ENCODE peak calls at places on chromosomes 11 and 22, in four cellular contexts. One of them, this sample, is unnamed.

GRCh38 chr22:47561766-47562165 is 799.3 kb downstream of the TBC1D22A start:
- DNase-seq in astrocyte: no peak
- DNase-seq in coronary artery: no peak
- DNase-seq in H9: no peak
- DNase-seq in this sample: no peak

GRCh38 chr11:48018561-48019229 is 38.3 kb downstream of the PTPRJ start:
- DNase-seq in astrocyte: no peak
- DNase-seq in coronary artery: no peak
- DNase-seq in H9: peak
- DNase-seq in this sample: no peak

GRCh38 chr11:67071420-67072284 is 15.0 kb downstream of the RHOD start:
- DNase-seq in astrocyte: peak
- DNase-seq in coronary artery: no peak
- DNase-seq in H9: peak
- DNase-seq in this sample: no peak

GRCh38 chr22:25395915-25396314 is 168.6 kb upstream of the GRK3 start:
- DNase-seq in astrocyte: no peak
- DNase-seq in coronary artery: no peak
- DNase-seq in H9: no peak
- DNase-seq in this sample: no peak

GRCh38 chr22:43174941-43175531 is 11.9 kb downstream of the TTLL12 start:
- DNase-seq in astrocyte: no peak
- DNase-seq in coronary artery: no peak
- DNase-seq in H9: no peak
- DNase-seq in this sample: no peak

GRCh38 chr11:12893787-12894672 is 115.1 kb upstream of the RASSF10 start:
- DNase-seq in astrocyte: peak
- DNase-seq in coronary artery: no peak
- DNase-seq in H9: peak
- DNase-seq in this sample: peak

GRCh38 chr11:84215671-84216070 is 929.5 kb upstream of the CCDC90B start:
- DNase-seq in astrocyte: no peak
- DNase-seq in coronary artery: no peak
- DNase-seq in H9: no peak
- DNase-seq in this sample: no peak

GRCh38 chr11:15800121-15800800 is 556.1 kb downstream of the SOX6 start:
- DNase-seq in astrocyte: peak
- DNase-seq in coronary artery: peak
- DNase-seq in H9: no peak
- DNase-seq in this sample: peak

GRCh38 chr11:18958221-18958910 is 19.2 kb upstream of the MRGPRX1 start:
- DNase-seq in astrocyte: no peak
- DNase-seq in coronary artery: no peak
- DNase-seq in H9: peak
- DNase-seq in this sample: peak

GRCh38 chr11:16779436-16779835 is 41.0 kb downstream of the C11orf58 start:
- DNase-seq in astrocyte: no peak
- DNase-seq in coronary artery: peak
- DNase-seq in H9: peak
- DNase-seq in this sample: no peak

GRCh38 chr11:65506770-65507485 is 8.1 kb downstream of the MALAT1 start:
- DNase-seq in astrocyte: peak
- DNase-seq in coronary artery: peak
- DNase-seq in H9: peak
- DNase-seq in this sample: peak

GRCh38 chr11:63765688-63766241 is 2.8 kb downstream of the ZFTA start:
- DNase-seq in astrocyte: no peak
- DNase-seq in coronary artery: no peak
- DNase-seq in H9: no peak
- DNase-seq in this sample: no peak

GRCh38 chr11:46669606-46670243 is 30.7 kb downstream of the ARHGAP1 start:
- DNase-seq in astrocyte: no peak
- DNase-seq in coronary artery: no peak
- DNase-seq in H9: no peak
- DNase-seq in this sample: no peak

GRCh38 chr11:62501432-62501891 is 45.1 kb downstream of the AHNAK start:
- DNase-seq in astrocyte: peak
- DNase-seq in coronary artery: no peak
- DNase-seq in H9: no peak
- DNase-seq in this sample: no peak

GRCh38 chr11:50030193-50030592 is 2.5 kb upstream of the OR4C45 start:
- DNase-seq in astrocyte: no peak
- DNase-seq in coronary artery: no peak
- DNase-seq in H9: no peak
- DNase-seq in this sample: no peak

GRCh38 chr22:40499187-40499753 is 128.9 kb downstream of the SGSM3 start:
- DNase-seq in astrocyte: peak
- DNase-seq in coronary artery: no peak
- DNase-seq in H9: no peak
- DNase-seq in this sample: peak

GRCh38 chr11:71309181-71309580 is 56.8 kb upstream of the SHANK2 start:
- DNase-seq in astrocyte: no peak
- DNase-seq in coronary artery: peak
- DNase-seq in H9: peak
- DNase-seq in this sample: no peak

GRCh38 chr22:19990609-19991394 is 25.8 kb downstream of the ARVCF start:
- DNase-seq in astrocyte: no peak
- DNase-seq in coronary artery: no peak
- DNase-seq in H9: no peak
- DNase-seq in this sample: no peak

GRCh38 chr11:119085523-119085878 is 820 bp downstream of the HMBS start:
- DNase-seq in astrocyte: peak
- DNase-seq in coronary artery: no peak
- DNase-seq in H9: no peak
- DNase-seq in this sample: no peak

GRCh38 chr11:70126494-70126893 is 48.4 kb downstream of the ANO1 start:
- DNase-seq in astrocyte: no peak
- DNase-seq in coronary artery: no peak
- DNase-seq in H9: no peak
- DNase-seq in this sample: no peak

GRCh38 chr11:97979741-97980140 is 1041.0 kb upstream of the CNTN5 start:
- DNase-seq in astrocyte: peak
- DNase-seq in coronary artery: no peak
- DNase-seq in H9: no peak
- DNase-seq in this sample: no peak

GRCh38 chr11:109000531-109000930 is 335.7 kb downstream of the DDX10 start:
- DNase-seq in astrocyte: no peak
- DNase-seq in coronary artery: no peak
- DNase-seq in H9: no peak
- DNase-seq in this sample: no peak

GRCh38 chr22:18070556-18071306 is 7.1 kb upstream of the PEX26 start:
- DNase-seq in astrocyte: no peak
- DNase-seq in coronary artery: no peak
- DNase-seq in H9: no peak
- DNase-seq in this sample: peak

GRCh38 chr11:131600591-131600990 is 230.2 kb downstream of the NTM start:
- DNase-seq in astrocyte: peak
- DNase-seq in coronary artery: no peak
- DNase-seq in H9: no peak
- DNase-seq in this sample: no peak

GRCh38 chr22:28034760-28035401 is 115.8 kb upstream of the PITPNB start:
- DNase-seq in astrocyte: peak
- DNase-seq in coronary artery: peak
- DNase-seq in H9: no peak
- DNase-seq in this sample: no peak
- H3K27ac ChIP-seq in astrocyte: no peak
- H3K27ac ChIP-seq in coronary artery: peak
- H3K27ac ChIP-seq in H9: no peak
- H3K27ac ChIP-seq in this sample: peak

GRCh38 chr11:117202386-117203068 is 3.4 kb downstream of the TAGLN start:
- DNase-seq in astrocyte: no peak
- DNase-seq in coronary artery: no peak
- DNase-seq in H9: no peak
- DNase-seq in this sample: no peak
- TF ChIP-seq CTCF in astrocyte: no peak
- TF ChIP-seq CTCF in coronary artery: no peak
- TF ChIP-seq CTCF in H9: no peak
- TF ChIP-seq CTCF in this sample: no peak

GRCh38 chr11:93515438-93515837 is 27.8 kb downstream of the SMCO4 start:
- DNase-seq in astrocyte: no peak
- DNase-seq in coronary artery: no peak
- DNase-seq in H9: no peak
- DNase-seq in this sample: no peak
- H3K27ac ChIP-seq in astrocyte: no peak
- H3K27ac ChIP-seq in coronary artery: no peak
- H3K27ac ChIP-seq in H9: no peak
- H3K27ac ChIP-seq in this sample: no peak

GRCh38 chr22:28935713-28936112 is 52.3 kb downstream of the ZNRF3 start:
- DNase-seq in astrocyte: no peak
- DNase-seq in coronary artery: no peak
- DNase-seq in H9: no peak
- DNase-seq in this sample: no peak
- TF ChIP-seq CTCF in astrocyte: peak
- TF ChIP-seq CTCF in coronary artery: no peak
- TF ChIP-seq CTCF in H9: peak
- TF ChIP-seq CTCF in this sample: no peak

GRCh38 chr11:69101792-69102152 is 53.0 kb downstream of the TPCN2 start:
- DNase-seq in astrocyte: no peak
- DNase-seq in coronary artery: no peak
- DNase-seq in H9: no peak
- DNase-seq in this sample: no peak
- H3K27ac ChIP-seq in astrocyte: no peak
- H3K27ac ChIP-seq in coronary artery: no peak
- H3K27ac ChIP-seq in H9: no peak
- H3K27ac ChIP-seq in this sample: no peak

DNA sequence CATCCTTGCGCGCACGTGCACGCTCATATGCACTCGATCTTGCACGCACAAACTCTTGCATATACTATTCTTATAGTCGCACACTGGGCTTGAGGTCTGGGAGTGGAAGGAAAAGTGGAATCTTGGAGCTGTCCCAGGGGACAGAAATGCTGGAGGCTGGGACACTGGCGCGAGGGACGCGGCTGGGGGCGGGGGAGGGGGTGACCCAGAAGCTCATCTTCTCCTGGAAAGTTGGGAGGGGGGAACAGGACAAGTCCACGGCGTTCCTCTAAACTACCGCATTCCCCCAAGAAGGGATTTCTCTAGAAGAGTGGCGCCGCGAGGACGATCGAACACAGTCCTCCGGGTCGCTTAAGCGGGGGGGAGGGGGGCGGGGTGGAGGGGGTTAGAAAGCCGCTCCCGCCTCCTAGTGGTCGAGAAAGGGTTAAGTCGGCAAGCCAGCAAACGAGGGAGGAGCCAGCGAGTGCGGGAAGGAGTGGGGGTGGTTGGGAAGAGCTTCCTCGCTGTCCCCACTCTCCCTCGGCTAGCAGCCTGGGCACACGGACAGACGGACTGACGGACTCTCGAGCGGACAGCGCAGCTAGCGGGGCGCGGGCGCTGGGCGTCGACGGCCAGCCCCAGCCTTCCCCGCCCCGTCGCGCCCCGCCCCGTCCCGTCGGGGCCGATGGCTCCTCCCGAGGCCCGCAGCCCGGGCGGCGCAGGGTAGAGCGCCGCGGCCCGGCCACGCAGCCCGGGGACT is at the start of gene RTN4RL2:
- DNase-seq in astrocyte: peak
- DNase-seq in coronary artery: no peak
- DNase-seq in H9: peak
- DNase-seq in this sample: peak
- TF ChIP-seq CTCF in astrocyte: no peak
- TF ChIP-seq CTCF in coronary artery: no peak
- TF ChIP-seq CTCF in H9: peak
- TF ChIP-seq CTCF in this sample: peak

GRCh38 chr22:46433318-46433717 is 97.8 kb downstream of the TRMU start:
- DNase-seq in astrocyte: no peak
- DNase-seq in coronary artery: no peak
- DNase-seq in H9: no peak
- DNase-seq in this sample: no peak

GRCh38 chr22:46439111-46439510 is 98.3 kb downstream of the CELSR1 start:
- DNase-seq in astrocyte: no peak
- DNase-seq in coronary artery: no peak
- DNase-seq in H9: no peak
- DNase-seq in this sample: no peak

GRCh38 chr22:46439576-46440465 is 97.6 kb downstream of the CELSR1 start:
- DNase-seq in astrocyte: no peak
- DNase-seq in coronary artery: no peak
- DNase-seq in H9: no peak
- DNase-seq in this sample: no peak

GRCh38 chr22:46437990-46438389 is 99.4 kb downstream of the CELSR1 start:
- DNase-seq in astrocyte: no peak
- DNase-seq in coronary artery: no peak
- DNase-seq in H9: no peak
- DNase-seq in this sample: no peak

DNA sequence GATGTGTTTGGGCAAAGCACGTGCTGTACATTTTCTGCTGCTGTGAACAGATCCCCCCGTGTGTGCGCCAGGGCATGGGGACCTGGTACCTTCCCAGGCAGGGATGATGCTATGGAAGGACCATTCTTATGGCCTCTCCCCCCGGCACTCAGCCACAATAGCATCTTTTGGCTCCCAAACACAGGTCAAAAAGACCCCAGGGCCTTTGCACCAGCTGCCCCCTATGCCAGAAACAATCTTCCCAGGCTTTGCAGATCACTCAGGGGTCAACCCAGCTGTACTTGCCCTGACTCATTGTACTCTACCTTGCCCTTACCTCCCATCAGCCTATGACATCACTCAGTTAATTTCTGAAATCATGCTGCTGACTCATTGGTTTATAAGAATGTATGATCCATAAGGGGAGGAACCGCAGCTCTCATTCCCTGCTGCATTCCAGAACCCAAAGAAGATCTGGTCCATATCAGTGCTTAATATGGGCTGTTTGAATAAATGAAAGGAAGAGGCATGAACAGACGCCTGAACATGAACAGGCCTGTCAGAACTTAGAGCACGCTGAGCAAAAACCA is 100.7 kb downstream of the CELSR1 start:
- DNase-seq in astrocyte: peak
- DNase-seq in coronary artery: no peak
- DNase-seq in H9: no peak
- DNase-seq in this sample: peak
- H3K27ac ChIP-seq in astrocyte: no peak
- H3K27ac ChIP-seq in coronary artery: no peak
- H3K27ac ChIP-seq in H9: no peak
- H3K27ac ChIP-seq in this sample: peak

DNA sequence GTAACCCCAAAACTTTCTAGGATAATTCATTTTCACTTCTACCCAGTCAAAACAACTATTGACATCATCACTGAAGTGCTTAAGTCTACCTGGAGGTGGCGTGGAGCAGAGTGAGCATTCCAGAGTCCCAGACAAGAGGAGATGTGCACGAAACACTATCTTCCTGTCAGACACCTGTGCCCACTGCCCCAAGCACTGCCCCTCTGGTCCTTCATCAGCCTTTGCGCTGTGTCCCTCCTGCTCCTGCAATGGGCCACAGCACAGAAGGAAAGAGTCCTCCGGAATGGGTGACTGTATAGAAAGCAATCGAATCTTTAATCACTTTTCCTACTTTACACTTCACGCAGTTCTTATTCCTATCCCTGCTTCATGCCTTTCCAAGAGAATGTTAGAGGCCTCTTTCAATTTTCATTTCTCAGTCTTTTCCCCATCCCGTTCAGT is 512 bp upstream of the GRIA4 start:
- DNase-seq in astrocyte: no peak
- DNase-seq in coronary artery: no peak
- DNase-seq in H9: peak
- DNase-seq in this sample: peak
- TF ChIP-seq CTCF in astrocyte: peak
- TF ChIP-seq CTCF in coronary artery: no peak
- TF ChIP-seq CTCF in H9: peak
- TF ChIP-seq CTCF in this sample: no peak

This sample was measured in RWPE1.